ENCODE peak calls at places on chromosome 9, in eight cellular contexts. T is HCT116; W is spleen; A is GM12865; K is GM23248; B is AG04450; S is colonic mucosa; Y is CD8-positive, alpha-beta T cell. C is an unnamed sample.
A peak's percentile ranks its signal among the peaks of the same experiment; 100 is the strongest.

GRCh38 chr9:116073826-116074225 is 79.8 kb upstream of the PAPPA start:
- DNase-seq in T (no peak), W (no peak), A (no peak), K (peak; percentile 96), B (no peak), S (no peak), Y (no peak), C (peak; percentile 89)

GRCh38 chr9:16134351-16134750 is 581.5 kb downstream of the CCDC171 start:
- DNase-seq in T (no peak), W (no peak), A (no peak), K (peak; percentile 10), B (no peak), S (no peak), Y (no peak), C (no peak)

GRCh38 chr9:129223551-129224208 is 45.6 kb upstream of the IER5L start:
- DNase-seq in T (no peak), W (no peak), A (no peak), K (no peak), B (no peak), S (no peak), Y (no peak), C (no peak)

GRCh38 chr9:89677696-89678393 is 73.0 kb downstream of the GADD45G start:
- DNase-seq in T (no peak), W (no peak), A (no peak), K (no peak), B (no peak), S (no peak), Y (no peak), C (no peak)

GRCh38 chr9:17005085-17005484 is 129.8 kb upstream of the CNTLN start:
- DNase-seq in T (no peak), W (no peak), A (no peak), K (peak; percentile 89), B (peak; percentile 51), S (peak; percentile 68), Y (no peak), C (peak; percentile 77)

GRCh38 chr9:136840877-136841645 is 1.2 kb upstream of the AJM1 start:
- DNase-seq in T (no peak), W (no peak), A (no peak), K (peak; percentile 73), B (peak; percentile 38), S (peak; percentile 86), Y (no peak), C (peak; percentile 62)

GRCh38 chr9:78030553-78031270 is 899 bp downstream of the GNAQ start:
- DNase-seq in T (no peak), W (peak; percentile 89), A (no peak), K (peak; percentile 74), B (no peak), S (peak; percentile 73), Y (peak; percentile 26), C (no peak)

GRCh38 chr9:3441197-3441816 is 84.5 kb downstream of the RFX3 start:
- DNase-seq in T (peak; percentile 51), W (no peak), A (peak; percentile 81), K (peak; percentile 75), B (peak; percentile 37), S (peak; percentile 27), Y (peak; percentile 10), C (peak; percentile 75)

GRCh38 chr9:128634111-128634510 is 22.5 kb downstream of the DYNC2I2 start:
- DNase-seq in T (no peak), W (no peak), A (no peak), K (no peak), B (no peak), S (no peak), Y (no peak), C (no peak)

GRCh38 chr9:111700776-111701175 is 39.4 kb downstream of the GNG10 start:
- DNase-seq in T (no peak), W (no peak), A (no peak), K (no peak), B (no peak), S (peak; percentile 66), Y (no peak), C (no peak)

GRCh38 chr9:2337602-2338001 is 284.0 kb upstream of the VLDLR start:
- DNase-seq in T (no peak), W (no peak), A (no peak), K (peak; percentile 13), B (no peak), S (no peak), Y (no peak), C (no peak)

GRCh38 chr9:38178282-38178681 is 109.3 kb upstream of the SHB start:
- DNase-seq in T (peak; percentile 24), W (no peak), A (no peak), K (no peak), B (no peak), S (no peak), Y (no peak), C (no peak)

GRCh38 chr9:19642256-19642655 is 146.6 kb downstream of the SLC24A2 start:
- DNase-seq in T (no peak), W (no peak), A (peak; percentile 21), K (peak; percentile 1), B (no peak), S (no peak), Y (no peak), C (no peak)

GRCh38 chr9:69193685-69194032 is 19.6 kb downstream of the TJP2 start:
- DNase-seq in T (no peak), W (no peak), A (no peak), K (no peak), B (no peak), S (no peak), Y (no peak), C (no peak)

GRCh38 chr9:6644346-6645152 is 980 bp downstream of the GLDC start:
- DNase-seq in T (no peak), W (no peak), A (no peak), K (peak; percentile 10), B (no peak), S (no peak), Y (no peak), C (peak; percentile 3)

GRCh38 chr9:137534256-137535119 is 15.7 kb downstream of the PNPLA7 start:
- DNase-seq in T (peak; percentile 59), W (no peak), A (peak; percentile 62), K (peak; percentile 82), B (no peak), S (peak; percentile 59), Y (no peak), C (peak; percentile 68)

GRCh38 chr9:123028136-123028535 is 5.3 kb upstream of the GPR21 start:
- DNase-seq in T (no peak), W (no peak), A (no peak), K (no peak), B (no peak), S (no peak), Y (no peak), C (no peak)

GRCh38 chr9:121282309-121283071 is 14.5 kb downstream of the GSN start:
- DNase-seq in T (no peak), W (no peak), A (no peak), K (peak; percentile 90), B (no peak), S (peak; percentile 31), Y (no peak), C (peak; percentile 62)

DNA sequence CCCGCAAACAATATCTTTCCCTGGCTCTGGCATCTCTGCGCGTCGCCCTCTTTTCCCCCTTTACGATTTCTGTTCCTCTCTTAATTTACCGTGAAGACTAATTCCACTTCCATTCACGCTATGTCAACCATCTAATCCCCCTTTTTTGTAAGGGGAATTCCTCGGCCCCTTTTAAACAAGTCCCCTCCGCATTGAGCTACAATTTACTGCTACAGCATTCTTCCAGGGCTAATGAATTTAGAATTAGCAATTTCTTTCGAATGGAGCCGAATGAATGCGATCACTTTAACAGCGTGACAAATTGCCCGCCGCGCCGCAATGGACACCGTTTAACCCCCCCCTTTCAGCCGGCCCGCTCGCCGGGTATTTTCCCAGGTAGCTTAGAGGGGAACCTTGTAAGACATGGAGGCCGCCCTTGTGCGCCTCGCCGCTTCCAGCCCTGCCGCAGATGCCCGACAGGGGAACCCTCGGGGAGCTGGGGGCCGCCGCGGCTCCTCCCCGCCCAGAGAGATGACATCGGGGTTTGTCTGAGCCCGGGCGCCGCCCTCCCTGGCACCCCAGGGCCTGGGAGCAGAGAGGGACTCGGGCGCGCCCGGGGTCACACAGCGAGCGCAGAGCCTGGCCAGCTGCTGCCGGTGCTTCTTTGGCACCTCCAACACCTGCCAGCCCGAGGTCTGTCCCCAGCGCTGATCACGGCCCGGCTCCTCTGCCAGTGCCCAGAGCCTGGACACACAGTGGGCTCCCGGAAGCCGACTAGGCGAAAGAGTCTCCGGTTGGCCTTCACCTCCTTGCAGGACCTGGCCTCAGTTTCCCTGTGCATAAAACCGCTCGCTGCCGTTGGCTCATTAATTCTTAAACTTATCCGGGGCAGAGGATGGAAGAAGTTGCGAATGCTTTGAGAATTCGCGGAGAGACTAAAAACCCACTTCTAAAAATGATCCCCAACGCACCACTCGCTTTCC is 1.3 kb downstream of the PRDM12 start:
- DNase-seq in T (no peak), W (no peak), A (no peak), K (peak; percentile 40), B (no peak), S (no peak), Y (no peak), C (no peak)
- H3K4me3 ChIP-seq in T (no peak overlapping the region), W (no peak overlapping the region), A (no peak overlapping the region), K (no peak overlapping the region), B (no peak overlapping the region), S (no peak overlapping the region), Y (no peak overlapping the region), C (no peak overlapping the region)

DNA sequence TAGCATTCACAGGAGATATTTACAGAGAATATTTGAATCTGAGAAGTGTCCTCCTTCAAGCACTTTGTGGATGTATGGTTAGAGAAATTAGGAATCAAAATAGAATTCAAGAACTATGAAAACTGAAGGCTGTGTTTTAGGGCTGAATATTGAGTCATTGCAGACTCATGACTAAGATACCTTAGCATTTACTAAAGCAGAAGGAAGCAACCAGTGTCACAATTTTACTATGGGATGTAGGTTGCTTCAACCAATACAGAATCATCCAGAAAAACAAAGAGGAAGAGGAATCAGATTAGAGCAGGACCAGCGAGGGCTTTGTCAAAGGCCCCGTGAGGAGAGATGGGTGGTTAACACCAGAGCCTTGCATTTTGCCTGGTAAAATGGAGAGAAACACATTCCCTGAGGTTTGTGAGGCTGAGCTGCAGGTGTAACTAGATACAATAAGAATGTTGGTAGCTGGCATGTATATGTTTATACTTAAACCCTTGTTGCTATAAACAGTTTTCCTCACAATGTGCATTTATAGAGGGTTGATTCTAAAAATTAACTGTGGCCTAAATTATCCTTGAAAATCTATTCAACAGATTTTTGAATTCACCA is 518.1 kb downstream of the AGTPBP1 start:
- DNase-seq in T (no peak), W (no peak), A (no peak), K (peak; percentile 75), B (no peak), S (no peak), Y (no peak), C (peak; percentile 27)
- H3K4me3 ChIP-seq in T (no peak overlapping the region), W (no peak overlapping the region), A (no peak overlapping the region), K (no peak overlapping the region), B (no peak overlapping the region), S (no peak overlapping the region), Y (no peak overlapping the region), C (no peak overlapping the region)

DNA sequence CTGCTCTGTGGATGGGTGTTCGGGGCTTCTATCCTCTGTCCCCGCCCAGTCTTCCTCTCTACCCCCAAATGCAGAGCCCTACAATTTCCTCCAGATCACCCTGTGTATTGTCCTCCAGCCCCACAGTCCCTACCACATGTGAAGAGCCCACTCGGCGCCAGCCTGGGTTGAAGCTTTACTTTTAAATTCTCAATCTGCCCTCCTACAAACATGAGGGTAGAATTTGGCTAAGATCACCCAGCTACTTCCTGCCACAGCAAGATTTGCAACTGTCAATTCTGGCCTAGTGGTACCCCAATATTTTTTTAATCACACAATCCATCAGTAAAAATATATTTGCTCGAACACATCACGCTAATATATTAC is 3.9 kb downstream of the AKNA start:
- DNase-seq in T (no peak), W (peak; percentile 73), A (no peak), K (no peak), B (no peak), S (no peak), Y (no peak), C (no peak)
- H3K4me3 ChIP-seq in T (no peak overlapping the region), W (peak overlapping the region; percentile 17), A (peak overlapping the region; percentile 55), K (no peak overlapping the region), B (no peak overlapping the region), S (no peak overlapping the region), Y (peak overlapping the region; percentile 53), C (no peak overlapping the region)

GRCh38 chr9:119365291-119366027 is 3.8 kb downstream of the BRINP1 start:
- DNase-seq in T (no peak), W (no peak), A (peak; percentile 26), K (peak; percentile 74), B (no peak), S (no peak), Y (no peak), C (peak; percentile 9)
- H3K4me3 ChIP-seq in T (no peak overlapping the region), W (no peak overlapping the region), A (no peak overlapping the region), K (no peak overlapping the region), B (no peak overlapping the region), S (no peak overlapping the region), Y (no peak overlapping the region), C (no peak overlapping the region)

C was measured in astrocyte of the spinal cord.